ENCODE peak calls at places on chromosomes 4 and X, in six cellular contexts. X is upper lobe of right lung; H is stimulated activated naive CD8-positive, alpha-beta T cell treated with anti-CD3 and anti-CD28 coated beads, Interleukin-15, amount 100 ng/mL, for 72 hours; O is body of pancreas; G is psoas muscle; P is pancreas. L is an unnamed sample.

GRCh38 chr4:73726000-73726399 is 14.4 kb upstream of the CXCL8 start:
- ATAC-seq in X (peak), O (peak), H (no peak), G (peak), P (peak), L (peak)

GRCh38 chr4:154425514-154425913 is 66.1 kb downstream of the DCHS2 start:
- ATAC-seq in G (no peak), P (no peak), O (no peak), X (no peak), H (no peak), L (no peak)

GRCh38 chrX:130100180-130100579 is 10.1 kb downstream of the ELF4 start:
- ATAC-seq in G (peak), P (peak), X (peak), O (peak), H (no peak), L (peak)

GRCh38 chr4:140286503-140286902 is 86.9 kb upstream of the SCOC start:
- ATAC-seq in X (peak), G (peak), P (no peak), H (no peak), O (no peak), L (no peak)

GRCh38 chr4:99054428-99054994 is 34.1 kb downstream of the ADH5 start:
- ATAC-seq in O (no peak), G (no peak), X (peak), P (no peak), H (peak), L (no peak)

GRCh38 chr4:94933799-94934198 is 176.0 kb downstream of the BMPR1B start:
- ATAC-seq in G (no peak), X (no peak), H (no peak), O (no peak), P (no peak), L (no peak)

GRCh38 chr4:94036964-94037363 is 170.7 kb upstream of the SMARCAD1 start:
- ATAC-seq in G (no peak), X (no peak), P (no peak), O (no peak), H (no peak), L (no peak)

GRCh38 chrX:106716463-106716862 is 10.0 kb upstream of the RNF128 start:
- ATAC-seq in G (no peak), X (no peak), H (no peak), P (no peak), O (no peak), L (no peak)

GRCh38 chr4:121016630-121017029 is 55.7 kb downstream of the NDNF start:
- ATAC-seq in O (no peak), H (no peak), G (no peak), P (no peak), X (peak), L (peak)

GRCh38 chrX:9604111-9604907 is 139.5 kb downstream of the TBL1X start:
- ATAC-seq in G (peak), O (peak), P (peak), H (no peak), X (no peak), L (no peak)

GRCh38 chrX:79176028-79176427 is 31.5 kb downstream of the GPR174 start:
- ATAC-seq in X (no peak), H (no peak), G (no peak), P (no peak), O (no peak), L (no peak)